ENCODE peak calls at places on chromosomes 16 and 17, in five cellular contexts. Y is left ventricle myocardium inferior, N is neural progenitor cell, R is sigmoid colon, K is fibroblast of mammary gland. S is an unnamed sample.
A peak's percentile ranks its signal among the peaks of the same experiment; 100 is the strongest.

GRCh38 chr16:73015612-73016487 is 32.1 kb downstream of the ZFHX3 start:
- DNase-seq in N (no peak), R (peak; percentile 64), Y (no peak), K (no peak), S (no peak)

GRCh38 chr16:12096162-12096781 is 119.7 kb downstream of the SNX29 start:
- DNase-seq in N (no peak), R (no peak), K (peak; percentile 36), Y (no peak), S (no peak)

GRCh38 chr16:5176505-5176904 is 78.9 kb upstream of the EEF2KMT start:
- DNase-seq in K (no peak), N (peak; percentile 57), Y (no peak), R (no peak), S (no peak)

GRCh38 chr17:72121164-72122001 is 563 bp downstream of the SOX9 start:
- DNase-seq in Y (peak; percentile 36), N (peak; percentile 71), R (peak; percentile 72), K (peak; percentile 40), S (no peak)

GRCh38 chr16:1193143-1193824 is 31.8 kb downstream of the TPSG1 start:
- DNase-seq in R (peak; percentile 92), Y (no peak), K (no peak), N (no peak), S (no peak)

GRCh38 chr16:1991135-1991551 is 1.4 kb downstream of the SYNGR3 start:
- DNase-seq in Y (no peak), R (no peak), K (no peak), N (no peak), S (no peak)

GRCh38 chr17:66143657-66144282 is 48.2 kb downstream of the CEP112 start:
- DNase-seq in N (no peak), K (no peak), Y (no peak), R (no peak), S (no peak)

GRCh38 chr16:30867747-30868146 is 26.1 kb downstream of the BCL7C start:
- DNase-seq in Y (no peak), K (peak; percentile 17), R (no peak), N (no peak), S (no peak)

GRCh38 chr17:33464669-33465275 is 171.7 kb upstream of the ASIC2 start:
- DNase-seq in N (no peak), Y (no peak), K (no peak), R (no peak), S (no peak)

GRCh38 chr17:80025140-80025539 is 10.5 kb downstream of the TBC1D16 start:
- DNase-seq in K (no peak), R (no peak), N (peak; percentile 52), Y (no peak), S (no peak)

GRCh38 chr17:82603981-82604448 is 44.2 kb downstream of the WDR45B start:
- DNase-seq in Y (peak; percentile 56), R (peak; percentile 79), K (peak; percentile 46), N (no peak), S (no peak)

GRCh38 chr16:22736791-22737190 is 77.2 kb upstream of the HS3ST2 start:
- DNase-seq in K (no peak), N (no peak), R (no peak), Y (no peak), S (no peak)

GRCh38 chr16:2148714-2149629 is 547 bp downstream of the RAB26 start:
- DNase-seq in K (peak; percentile 32), R (no peak), Y (no peak), N (peak; percentile 56), S (no peak)

GRCh38 chr17:43043306-43043705 is 18.3 kb downstream of the RND2 start:
- DNase-seq in R (no peak), K (no peak), N (no peak), Y (no peak), S (no peak)

DNA sequence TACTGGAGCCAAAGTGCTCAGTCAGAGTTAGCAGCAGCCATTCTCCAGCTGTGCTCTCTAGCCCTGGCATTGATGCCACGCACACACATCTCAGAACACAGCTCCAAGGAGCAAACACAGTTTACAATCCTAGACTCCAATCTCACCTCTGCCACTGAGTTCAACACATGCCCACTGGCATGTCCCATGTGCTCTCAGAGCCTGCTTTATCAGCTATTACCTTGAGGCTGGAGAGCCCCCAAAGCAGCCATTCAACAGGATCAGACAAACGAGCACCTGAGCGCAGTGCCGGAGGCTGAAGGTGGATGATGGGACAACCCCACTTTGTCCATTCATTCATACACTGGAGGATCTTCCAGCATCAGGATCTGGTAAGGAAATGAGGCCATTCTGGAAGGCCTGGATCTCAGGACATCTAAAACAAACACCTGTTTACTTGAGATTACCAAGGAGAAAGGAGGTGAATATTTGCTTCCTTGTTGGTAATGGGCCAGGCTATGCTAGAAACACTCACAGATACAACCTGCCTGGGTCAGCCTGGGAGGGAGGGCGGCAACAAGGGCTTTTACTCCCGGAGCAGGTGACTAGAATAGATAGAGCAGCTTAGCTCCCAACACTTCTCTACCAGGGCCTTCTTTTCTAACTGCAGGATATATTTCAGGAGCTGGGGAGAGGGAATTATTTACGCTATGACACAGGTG is 25.4 kb downstream of the RANBP10 start:
- DNase-seq in Y (no peak), K (no peak), N (no peak), R (no peak), S (no peak)
- H3K4me3 ChIP-seq in Y (no peak overlapping the region), K (no peak overlapping the region), N (no peak overlapping the region), R (no peak overlapping the region), S (no peak overlapping the region)

DNA sequence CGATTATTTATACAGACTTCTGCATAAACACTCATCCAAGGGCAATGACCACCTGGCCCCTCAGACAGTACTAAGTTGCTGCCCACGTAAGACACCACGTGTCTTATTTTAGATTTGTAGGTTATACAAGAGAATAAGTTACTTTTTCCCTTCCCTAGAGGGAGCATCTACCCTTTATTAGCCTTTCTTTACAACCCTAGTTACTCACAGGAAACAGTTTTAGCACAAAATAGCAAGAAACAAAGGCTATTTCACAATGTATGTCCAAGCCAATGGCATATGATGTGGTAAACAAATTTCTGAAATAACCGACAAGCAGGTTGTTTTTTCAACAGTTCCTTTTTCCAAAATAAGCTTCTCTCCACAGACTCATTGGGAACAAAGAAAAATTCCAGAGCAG is 50.1 kb upstream of the ERN1 start:
- DNase-seq in Y (no peak), K (peak; percentile 72), R (no peak), N (no peak), S (no peak)
- TF ChIP-seq CTCF in Y (no peak), K (peak; percentile 35), R (no peak), N (no peak), S (no peak)

DNA sequence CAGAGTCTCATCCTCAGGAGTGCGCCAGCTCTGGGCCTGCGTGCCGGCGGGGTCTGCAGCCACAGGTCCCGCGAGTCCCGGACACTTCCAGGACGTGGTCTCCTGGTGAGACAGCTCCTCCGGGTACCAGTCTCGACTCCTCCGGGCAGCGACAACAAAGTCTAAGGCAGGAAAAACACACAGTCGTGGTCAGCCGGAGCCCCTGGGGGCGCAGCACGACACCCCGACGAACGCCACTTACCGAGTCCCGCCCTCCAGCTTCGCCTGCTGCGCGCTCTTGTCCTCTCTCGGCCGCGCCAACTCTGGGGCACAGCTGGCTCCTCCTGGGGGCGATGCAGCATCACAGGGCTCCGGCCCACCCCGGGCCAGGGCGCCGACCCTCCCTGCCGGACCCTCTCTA is 13.4 kb downstream of the MIS12 start:
- DNase-seq in K (no peak), N (peak; percentile 75), Y (no peak), R (no peak), S (no peak)
- H3K4me3 ChIP-seq in K (peak overlapping the region; percentile 57), N (peak overlapping the region; percentile 88), Y (peak overlapping the region; percentile 69), R (peak overlapping the region; percentile 68), S (peak overlapping the region; percentile 68)

GRCh38 chr16:21125191-21125590 is 25.5 kb downstream of the DNAH3 start:
- DNase-seq in N (no peak), Y (no peak), R (no peak), K (no peak), S (no peak)
- TF ChIP-seq CTCF in N (no peak), Y (no peak), R (no peak), K (no peak), S (no peak)

GRCh38 chr17:48816438-48816773 is 623 bp downstream of the TTLL6 start:
- DNase-seq in K (no peak), N (no peak), Y (no peak), R (no peak), S (no peak)
- H3K4me3 ChIP-seq in K (peak overlapping the region; percentile 35), N (peak overlapping the region; percentile 88), Y (peak overlapping the region; percentile 63), R (peak overlapping the region; percentile 43), S (peak overlapping the region; percentile 41)

GRCh38 chr17:22310717-22311686 is 618.7 kb downstream of the KCNJ18 start:
- DNase-seq in Y (no peak), K (no peak), N (no peak), R (no peak), S (no peak)
- TF ChIP-seq CTCF in Y (no peak), K (no peak), N (no peak), R (no peak), S (no peak)

DNA sequence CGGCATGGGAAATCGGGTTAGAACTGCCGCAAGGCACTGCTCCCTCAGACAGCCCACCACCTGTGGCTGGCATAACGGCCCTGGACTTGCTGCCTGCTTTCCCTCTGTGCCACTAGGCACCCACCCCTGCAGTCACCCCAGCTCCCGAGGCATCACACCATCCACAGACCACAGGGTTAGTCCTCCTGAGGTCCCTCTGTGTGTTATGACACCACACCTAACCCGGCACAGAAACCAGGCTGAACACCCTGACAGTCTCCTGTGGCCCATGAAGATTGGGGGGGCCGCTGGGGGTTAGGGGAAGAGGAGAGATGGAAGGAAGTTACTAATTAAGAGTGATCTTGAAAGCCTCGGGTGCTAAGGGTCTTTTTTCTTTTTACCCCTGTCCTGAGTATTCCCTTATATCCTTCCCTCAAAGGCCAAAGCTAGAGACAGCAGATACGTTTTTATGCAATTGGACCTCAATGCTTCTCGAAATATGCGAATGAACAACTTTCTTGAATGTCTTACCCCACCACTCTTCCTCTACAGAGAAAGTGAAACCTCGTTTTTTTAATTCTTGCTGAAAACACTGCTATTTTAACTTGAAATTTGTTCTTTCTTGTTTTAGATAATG is 7.0 kb downstream of the CYTH1 start:
- DNase-seq in R (peak; percentile 51), N (no peak), Y (no peak), K (no peak), S (no peak)
- H3K4me3 ChIP-seq in R (no peak overlapping the region), N (no peak overlapping the region), Y (peak overlapping the region; percentile 15), K (no peak overlapping the region), S (no peak overlapping the region)